ENCODE peak calls at places on chromosome 7, in five cellular contexts. G is upper lobe of left lung, F is body of pancreas, V is uterus, Q is heart left ventricle. N is an unnamed sample.

GRCh38 chr7:37759519-37759918 is 76.0 kb downstream of the GPR141 start:
- DNase-seq in G (no peak), F (no peak), V (no peak), Q (no peak), N (no peak)

GRCh38 chr7:86653919-86654659 is 10.4 kb downstream of the GRM3 start:
- DNase-seq in G (peak; percentile 32), F (peak; percentile 22), V (no peak), Q (peak; percentile 28), N (no peak)

GRCh38 chr7:13042605-13043236 is 355.3 kb downstream of the ARL4A start:
- DNase-seq in G (no peak), F (no peak), V (no peak), Q (no peak), N (no peak)

GRCh38 chr7:112420236-112420945 is 29.9 kb upstream of the IFRD1 start:
- DNase-seq in G (no peak), F (no peak), V (no peak), Q (no peak), N (no peak)

GRCh38 chr7:22427122-22427503 is 70.2 kb upstream of the RAPGEF5 start:
- DNase-seq in G (no peak), F (no peak), V (no peak), Q (no peak), N (no peak)

GRCh38 chr7:140773104-140773503 is 76.6 kb downstream of the NDUFB2 start:
- DNase-seq in G (no peak), F (no peak), V (no peak), Q (no peak), N (no peak)

GRCh38 chr7:82404094-82404493 is 39.5 kb downstream of the CACNA2D1 start:
- DNase-seq in G (no peak), F (no peak), V (no peak), Q (no peak), N (no peak)

GRCh38 chr7:156898938-156899337 is 6.0 kb upstream of the LMBR1 start:
- DNase-seq in G (no peak), F (no peak), V (no peak), Q (no peak), N (no peak)

GRCh38 chr7:102914585-102914984 is 1.8 kb downstream of the LRRC17 start:
- DNase-seq in G (no peak), F (peak; percentile 27), V (peak; percentile 56), Q (peak; percentile 67), N (no peak)

GRCh38 chr7:94980418-94981142 is 73.2 kb downstream of the PPP1R9A start:
- DNase-seq in G (no peak), F (peak; percentile 46), V (no peak), Q (no peak), N (no peak)
- TF ChIP-seq POLR2A in G (no peak), F (no peak), V (no peak), Q (no peak), N (no peak)

DNA sequence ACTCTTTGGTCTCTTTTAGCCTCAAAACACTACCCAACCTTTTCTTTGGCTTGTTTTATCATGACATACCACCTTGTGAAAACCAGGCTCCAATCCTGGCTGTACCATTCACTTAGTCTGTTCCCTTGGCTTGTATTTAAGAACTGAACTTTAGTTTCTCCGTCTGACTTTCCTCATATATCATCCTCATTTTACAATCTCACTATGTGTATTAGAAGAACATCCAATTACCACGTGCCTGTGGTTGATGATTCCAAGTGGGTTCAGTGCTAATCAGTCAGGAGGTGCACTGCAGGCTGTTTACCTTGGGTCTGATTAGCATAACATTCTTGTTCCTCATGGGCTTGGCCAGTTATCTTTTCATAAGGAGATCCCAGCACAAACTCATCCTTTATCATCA is 144.8 kb upstream of the KLF14 start:
- DNase-seq in G (no peak), F (no peak), V (no peak), Q (no peak), N (no peak)
- TF ChIP-seq POLR2A in G (no peak), F (no peak), V (no peak), Q (no peak), N (no peak)

DNA sequence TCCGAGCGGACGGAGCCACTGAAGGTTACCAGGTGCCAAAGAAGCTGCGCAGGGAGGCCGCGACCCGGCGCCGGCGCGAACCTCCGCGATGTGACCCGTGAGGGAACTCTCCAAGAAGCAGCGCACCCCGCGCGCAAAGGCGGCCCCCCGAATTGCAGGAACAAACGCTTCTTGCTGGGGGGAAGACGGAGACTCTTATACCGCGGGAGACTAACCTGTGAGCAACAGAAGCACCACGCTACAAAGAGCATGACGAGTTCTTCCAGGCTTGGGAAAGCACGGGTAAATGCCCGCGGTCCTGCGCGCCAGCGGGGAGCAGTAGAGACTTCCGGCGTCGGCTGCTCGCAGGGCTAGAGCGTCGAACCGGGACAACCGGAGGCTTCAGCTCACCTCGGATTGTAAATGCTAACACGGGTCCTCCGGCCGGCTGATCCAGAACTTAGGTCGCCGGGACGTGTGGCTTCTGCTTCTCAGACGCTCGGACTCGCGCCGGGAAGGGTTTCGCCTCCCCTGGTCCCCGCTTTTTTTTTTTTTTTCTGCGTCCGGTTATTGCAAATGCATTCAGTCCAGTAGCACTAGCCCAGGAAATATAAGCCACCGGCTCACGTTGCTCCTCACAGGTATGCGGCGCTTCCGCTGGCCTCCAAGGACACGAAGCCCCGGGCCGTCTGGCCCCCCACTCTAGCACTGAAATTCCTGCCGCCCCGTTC is at the start of gene COA1:
- DNase-seq in G (peak; percentile 89), F (peak; percentile 88), V (peak; percentile 86), Q (peak; percentile 88), N (peak; percentile 94)
- TF ChIP-seq POLR2A in G (peak; percentile 45), F (peak; percentile 37), V (no peak), Q (no peak), N (peak; percentile 89)

DNA sequence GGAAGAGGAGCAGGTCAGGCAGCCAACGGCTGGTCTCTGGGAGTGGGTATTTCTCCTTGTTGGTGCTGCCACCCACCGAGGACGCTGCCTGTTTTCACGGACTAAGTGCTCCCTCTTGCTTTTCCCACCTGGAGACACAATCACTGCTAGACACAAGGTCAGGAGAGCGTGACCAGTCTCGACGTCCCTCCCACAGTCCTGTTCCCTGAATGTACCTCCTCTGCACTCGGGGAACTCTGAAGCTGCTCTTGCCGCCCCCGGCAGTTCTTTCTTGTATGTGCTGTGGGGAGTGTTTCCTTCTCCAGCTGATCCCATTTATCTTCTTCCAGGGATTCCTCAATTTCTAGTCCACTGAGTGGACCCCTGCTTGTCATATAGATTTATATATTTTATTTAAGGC is 89.4 kb downstream of the CYTH3 start:
- DNase-seq in G (no peak), F (no peak), V (no peak), Q (no peak), N (no peak)
- TF ChIP-seq POLR2A in G (no peak), F (no peak), V (no peak), Q (no peak), N (no peak)

N was measured in erythroblast.